ENCODE peak calls at places on chromosomes 6 and 20, in four cellular contexts. P is A172, L is GM20000, X is IMR-90. Y is an unnamed sample.

GRCh38 chr6:77249560-77249959 is 213.7 kb downstream of the HTR1B start:
- DNase-seq in P (no peak), L (no peak), X (no peak), Y (no peak)

GRCh38 chr6:109867009-109867969 is 110.8 kb upstream of the GPR6 start:
- DNase-seq in P (no peak), L (no peak), X (peak), Y (peak)

GRCh38 chr6:32393660-32394420 is 13.1 kb downstream of the BTNL2 start:
- DNase-seq in P (no peak), L (no peak), X (no peak), Y (peak)

GRCh38 chr6:84825461-84825860 is 61.1 kb upstream of the TBX18 start:
- DNase-seq in P (peak), L (no peak), X (no peak), Y (peak)

GRCh38 chr6:84953401-84953800 is 189.0 kb upstream of the TBX18 start:
- DNase-seq in P (no peak), L (no peak), X (no peak), Y (no peak)

GRCh38 chr20:62938105-62938888 is at the start of gene GID8:
- DNase-seq in P (no peak), L (no peak), X (peak), Y (peak)

GRCh38 chr6:149861603-149862423 is 2.3 kb downstream of the LRP11 start:
- DNase-seq in P (no peak), L (peak), X (peak), Y (no peak)

GRCh38 chr6:12286381-12287132 is 3.6 kb upstream of the EDN1 start:
- DNase-seq in P (no peak), L (no peak), X (peak), Y (no peak)

GRCh38 chr20:57600324-57601210 is 19.7 kb downstream of the ZBP1 start:
- DNase-seq in P (no peak), L (no peak), X (no peak), Y (no peak)

GRCh38 chr6:54598787-54599309 is 247.7 kb upstream of the FAM83B start:
- DNase-seq in P (no peak), L (no peak), X (no peak), Y (no peak)

GRCh38 chr6:139133272-139133671 is 1.6 kb upstream of the HECA start:
- DNase-seq in P (no peak), L (no peak), X (no peak), Y (no peak)

GRCh38 chr20:20228351-20228750 is 139.6 kb upstream of the INSM1 start:
- DNase-seq in P (no peak), L (no peak), X (no peak), Y (no peak)

GRCh38 chr6:95978230-95978629 is 37.5 kb upstream of the FUT9 start:
- DNase-seq in P (peak), L (no peak), X (no peak), Y (no peak)

GRCh38 chr6:157840776-157841175 is 17.7 kb downstream of the SNX9 start:
- DNase-seq in P (peak), L (no peak), X (peak), Y (peak)

GRCh38 chr6:2351807-2352431 is 106.5 kb upstream of the GMDS start:
- DNase-seq in P (no peak), L (no peak), X (peak), Y (peak)

GRCh38 chr6:136103101-136103688 is 146.9 kb downstream of the MTFR2 start:
- DNase-seq in P (no peak), L (no peak), X (peak), Y (no peak)

GRCh38 chr6:85452441-85452881 is 2.6 kb downstream of the NT5E start:
- DNase-seq in P (no peak), L (no peak), X (peak), Y (peak)

GRCh38 chr6:42021847-42022754 is 28.2 kb upstream of the TAF8 start:
- DNase-seq in P (no peak), L (no peak), X (no peak), Y (peak)

GRCh38 chr6:94052754-94053153 is 633.4 kb upstream of the EPHA7 start:
- DNase-seq in P (no peak), L (no peak), X (no peak), Y (peak)

GRCh38 chr20:35003211-35004031 is 47.8 kb downstream of the MYH7B start:
- DNase-seq in P (no peak), L (no peak), X (no peak), Y (no peak)

GRCh38 chr20:62500237-62500864 is 24.6 kb upstream of the GATA5 start:
- DNase-seq in P (peak), L (peak), X (peak), Y (peak)

GRCh38 chr6:26105842-26106241 is 18.6 kb downstream of the HFE start:
- DNase-seq in P (no peak), L (no peak), X (peak), Y (no peak)

GRCh38 chr6:85449388-85449817 is 480 bp upstream of the NT5E start:
- DNase-seq in P (peak), L (peak), X (peak), Y (peak)

GRCh38 chr6:39302011-39302410 is 12.2 kb downstream of the KCNK17 start:
- DNase-seq in P (no peak), L (no peak), X (no peak), Y (no peak)

GRCh38 chr20:49187330-49188100 is 619 bp downstream of the STAU1 start:
- DNase-seq in P (no peak), L (peak), X (no peak), Y (peak)

GRCh38 chr6:45786243-45786795 is 229.3 kb downstream of the CLIC5 start:
- DNase-seq in P (no peak), L (no peak), X (no peak), Y (no peak)

GRCh38 chr6:136962661-136963060 is 40.6 kb downstream of the SLC35D3 start:
- DNase-seq in P (peak), L (no peak), X (no peak), Y (no peak)

GRCh38 chr6:70277480-70277879 is 25.4 kb downstream of the COL9A1 start:
- DNase-seq in P (no peak), L (no peak), X (peak), Y (peak)

GRCh38 chr20:48949304-48950170 is 28.0 kb downstream of the ARFGEF2 start:
- DNase-seq in P (no peak), L (no peak), X (no peak), Y (no peak)